ENCODE peak calls at places on chromosomes 12 and 14, in four cellular contexts. One of them, this sample, is unnamed.

GRCh38 chr12:77251799-77252198 is 186.4 kb upstream of the E2F7 start:
- DNase-seq in GM12878: no peak
- DNase-seq in endothelial cell of umbilical vein: no peak
- DNase-seq in K562: no peak
- DNase-seq in this sample: no peak

GRCh38 chr12:122200541-122201175 is 2.9 kb upstream of the B3GNT4 start:
- DNase-seq in GM12878: no peak
- DNase-seq in endothelial cell of umbilical vein: no peak
- DNase-seq in K562: no peak
- DNase-seq in this sample: no peak

GRCh38 chr12:52307836-52308806 is 13.1 kb downstream of the KRT83 start:
- DNase-seq in GM12878: no peak
- DNase-seq in endothelial cell of umbilical vein: peak; percentile 13
- DNase-seq in K562: peak; percentile 26
- DNase-seq in this sample: peak; percentile 11

GRCh38 chr12:14999421-15000047 is 26.7 kb downstream of the PDE6H start:
- DNase-seq in GM12878: no peak
- DNase-seq in endothelial cell of umbilical vein: no peak
- DNase-seq in K562: no peak
- DNase-seq in this sample: no peak

GRCh38 chr12:34033628-34034296 is 11.5 kb downstream of the ALG10 start:
- DNase-seq in GM12878: no peak
- DNase-seq in endothelial cell of umbilical vein: peak; percentile 35
- DNase-seq in K562: peak; percentile 29
- DNase-seq in this sample: peak; percentile 42

GRCh38 chr12:109888179-109889020 is 8.1 kb upstream of the GLTP start:
- DNase-seq in GM12878: peak; percentile 45
- DNase-seq in endothelial cell of umbilical vein: peak; percentile 74
- DNase-seq in K562: no peak
- DNase-seq in this sample: peak; percentile 97

GRCh38 chr12:48788852-48789775 is at the start of gene ADCY6:
- DNase-seq in GM12878: no peak
- DNase-seq in endothelial cell of umbilical vein: peak; percentile 79
- DNase-seq in K562: peak; percentile 56
- DNase-seq in this sample: peak; percentile 70

GRCh38 chr14:64790478-64790877 is 86.3 kb downstream of the PLEKHG3 start:
- DNase-seq in GM12878: no peak
- DNase-seq in endothelial cell of umbilical vein: no peak
- DNase-seq in K562: no peak
- DNase-seq in this sample: no peak

GRCh38 chr14:24911324-24912095 is 138.4 kb downstream of the STXBP6 start:
- DNase-seq in GM12878: peak; percentile 27
- DNase-seq in endothelial cell of umbilical vein: no peak
- DNase-seq in K562: no peak
- DNase-seq in this sample: peak; percentile 82

GRCh38 chr12:122946690-122947271 is 19.5 kb downstream of the ABCB9 start:
- DNase-seq in GM12878: peak; percentile 59
- DNase-seq in endothelial cell of umbilical vein: peak; percentile 96
- DNase-seq in K562: peak; percentile 50
- DNase-seq in this sample: peak; percentile 100

GRCh38 chr12:2402180-2402579 is 349.4 kb downstream of the CACNA1C start:
- DNase-seq in GM12878: no peak
- DNase-seq in endothelial cell of umbilical vein: no peak
- DNase-seq in K562: no peak
- DNase-seq in this sample: no peak

GRCh38 chr14:25237845-25238244 is 187.9 kb upstream of the STXBP6 start:
- DNase-seq in GM12878: no peak
- DNase-seq in endothelial cell of umbilical vein: peak; percentile 2
- DNase-seq in K562: no peak
- DNase-seq in this sample: peak; percentile 2

GRCh38 chr14:59131926-59132763 is 56.3 kb upstream of the DAAM1 start:
- DNase-seq in GM12878: no peak
- DNase-seq in endothelial cell of umbilical vein: no peak
- DNase-seq in K562: no peak
- DNase-seq in this sample: no peak

GRCh38 chr12:115640929-115641328 is 636.6 kb downstream of the MED13L start:
- DNase-seq in GM12878: no peak
- DNase-seq in endothelial cell of umbilical vein: no peak
- DNase-seq in K562: no peak
- DNase-seq in this sample: peak; percentile 17

GRCh38 chr14:94462219-94462551 is 9.6 kb upstream of the SERPINA11 start:
- DNase-seq in GM12878: no peak
- DNase-seq in endothelial cell of umbilical vein: no peak
- DNase-seq in K562: no peak
- DNase-seq in this sample: no peak

GRCh38 chr12:55724226-55724939 is 4.2 kb downstream of the RDH5 start:
- DNase-seq in GM12878: no peak
- DNase-seq in endothelial cell of umbilical vein: peak; percentile 62
- DNase-seq in K562: peak; percentile 55
- DNase-seq in this sample: peak; percentile 69

GRCh38 chr12:80178846-80179245 is 79.5 kb downstream of the OTOGL start:
- DNase-seq in GM12878: peak; percentile 30
- DNase-seq in endothelial cell of umbilical vein: no peak
- DNase-seq in K562: no peak
- DNase-seq in this sample: no peak

GRCh38 chr12:127060310-127060847 is 1206.6 kb upstream of the TMEM132C start:
- DNase-seq in GM12878: no peak
- DNase-seq in endothelial cell of umbilical vein: no peak
- DNase-seq in K562: peak; percentile 79
- DNase-seq in this sample: no peak

GRCh38 chr12:122393822-122394221 is 28.6 kb downstream of the CLIP1 start:
- DNase-seq in GM12878: no peak
- DNase-seq in endothelial cell of umbilical vein: no peak
- DNase-seq in K562: no peak
- DNase-seq in this sample: no peak

GRCh38 chr12:4679711-4680110 is 30.8 kb downstream of the NDUFA9 start:
- DNase-seq in GM12878: no peak
- DNase-seq in endothelial cell of umbilical vein: no peak
- DNase-seq in K562: no peak
- DNase-seq in this sample: no peak

GRCh38 chr12:75705749-75706719 is 194.6 kb upstream of the KRR1 start:
- DNase-seq in GM12878: no peak
- DNase-seq in endothelial cell of umbilical vein: peak; percentile 98
- DNase-seq in K562: peak; percentile 35
- DNase-seq in this sample: peak; percentile 100

GRCh38 chr12:65685514-65685913 is 138.8 kb upstream of the HMGA2 start:
- DNase-seq in GM12878: no peak
- DNase-seq in endothelial cell of umbilical vein: peak; percentile 63
- DNase-seq in K562: peak; percentile 20
- DNase-seq in this sample: peak; percentile 43

GRCh38 chr12:62472472-62472871 is 5.8 kb downstream of the MON2 start:
- DNase-seq in GM12878: no peak
- DNase-seq in endothelial cell of umbilical vein: no peak
- DNase-seq in K562: peak; percentile 13
- DNase-seq in this sample: no peak

GRCh38 chr12:68237068-68237467 is 11.5 kb upstream of the IL26 start:
- DNase-seq in GM12878: no peak
- DNase-seq in endothelial cell of umbilical vein: no peak
- DNase-seq in K562: no peak
- DNase-seq in this sample: no peak

GRCh38 chr14:23299558-23299957 is 3.1 kb downstream of the PPP1R3E start:
- DNase-seq in GM12878: no peak
- DNase-seq in endothelial cell of umbilical vein: peak; percentile 46
- DNase-seq in K562: no peak
- DNase-seq in this sample: peak; percentile 70

GRCh38 chr14:22837750-22838538 is 1.6 kb downstream of the MMP14 start:
- DNase-seq in GM12878: no peak
- DNase-seq in endothelial cell of umbilical vein: no peak
- DNase-seq in K562: no peak
- DNase-seq in this sample: peak; percentile 33

GRCh38 chr12:119055977-119056376 is 74.6 kb downstream of the SRRM4 start:
- DNase-seq in GM12878: no peak
- DNase-seq in endothelial cell of umbilical vein: no peak
- DNase-seq in K562: no peak
- DNase-seq in this sample: no peak

GRCh38 chr14:105275267-105275946 is 25.4 kb downstream of the BRF1 start:
- DNase-seq in GM12878: no peak
- DNase-seq in endothelial cell of umbilical vein: no peak
- DNase-seq in K562: no peak
- DNase-seq in this sample: peak; percentile 68

GRCh38 chr12:48446372-48446771 is 26.0 kb upstream of the ANP32D start:
- DNase-seq in GM12878: no peak
- DNase-seq in endothelial cell of umbilical vein: peak; percentile 49
- DNase-seq in K562: no peak
- DNase-seq in this sample: no peak

GRCh38 chr12:31715283-31715825 is 13.5 kb downstream of the AMN1 start:
- DNase-seq in GM12878: peak; percentile 77
- DNase-seq in endothelial cell of umbilical vein: peak; percentile 89
- DNase-seq in K562: peak; percentile 62
- DNase-seq in this sample: peak; percentile 33

GRCh38 chr14:32710351-32711102 is 228.2 kb upstream of the NPAS3 start:
- DNase-seq in GM12878: no peak
- DNase-seq in endothelial cell of umbilical vein: no peak
- DNase-seq in K562: no peak
- DNase-seq in this sample: peak; percentile 49

GRCh38 chr14:58426819-58427288 is 477 bp downstream of the TIMM9 start:
- DNase-seq in GM12878: no peak
- DNase-seq in endothelial cell of umbilical vein: peak; percentile 72
- DNase-seq in K562: peak; percentile 45
- DNase-seq in this sample: peak; percentile 65

GRCh38 chr12:115879354-115879753 is 398.1 kb downstream of the MED13L start:
- DNase-seq in GM12878: no peak
- DNase-seq in endothelial cell of umbilical vein: no peak
- DNase-seq in K562: no peak
- DNase-seq in this sample: no peak

GRCh38 chr14:85479306-85479705 is 50.6 kb upstream of the FLRT2 start:
- DNase-seq in GM12878: no peak
- DNase-seq in endothelial cell of umbilical vein: no peak
- DNase-seq in K562: no peak
- DNase-seq in this sample: no peak

GRCh38 chr12:123840765-123841425 is 78.8 kb downstream of the DNAH10 start:
- DNase-seq in GM12878: no peak
- DNase-seq in endothelial cell of umbilical vein: no peak
- DNase-seq in K562: no peak
- DNase-seq in this sample: no peak

GRCh38 chr12:132447731-132448452 is 42.1 kb upstream of the FBRSL1 start:
- DNase-seq in GM12878: no peak
- DNase-seq in endothelial cell of umbilical vein: no peak
- DNase-seq in K562: no peak
- DNase-seq in this sample: no peak

DNA sequence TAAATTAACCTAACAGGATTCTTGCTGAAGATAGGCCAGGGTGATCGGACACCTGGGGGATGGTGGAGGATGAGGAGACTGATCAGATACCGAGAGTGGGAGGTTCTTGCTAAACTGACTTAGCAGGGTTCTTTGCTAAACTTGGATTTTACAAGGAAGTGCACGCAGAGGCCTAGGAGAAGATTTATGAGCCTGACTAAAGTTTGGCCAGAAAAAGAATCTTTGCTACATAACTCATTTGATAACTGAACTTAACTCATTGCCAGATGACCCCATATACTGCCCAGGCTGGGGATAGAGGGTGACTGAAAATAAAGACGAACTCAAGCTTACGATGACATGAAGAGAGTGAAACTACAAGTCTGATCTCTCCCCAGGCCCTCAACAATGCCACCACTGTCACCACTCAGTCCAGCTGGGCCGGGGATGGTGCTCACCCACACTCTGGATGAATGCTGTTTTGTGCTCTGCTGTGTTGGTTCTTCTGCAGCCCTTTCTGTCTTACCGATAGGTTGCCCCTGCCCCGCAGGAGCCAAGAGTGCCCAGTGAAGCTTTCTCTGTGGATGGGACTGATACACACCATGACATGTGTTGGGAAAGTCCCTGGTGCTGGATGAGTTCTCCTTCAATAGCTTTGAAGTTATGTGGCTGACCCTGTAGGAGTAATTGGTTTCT is 29.0 kb downstream of the PPFIBP1 start:
- DNase-seq in GM12878: no peak
- DNase-seq in endothelial cell of umbilical vein: no peak
- DNase-seq in K562: no peak
- DNase-seq in this sample: peak; percentile 65
- TF ChIP-seq FOS in GM12878: no peak
- TF ChIP-seq FOS in endothelial cell of umbilical vein: no peak
- TF ChIP-seq FOS in K562: no peak
- TF ChIP-seq FOS in this sample: no peak

DNA sequence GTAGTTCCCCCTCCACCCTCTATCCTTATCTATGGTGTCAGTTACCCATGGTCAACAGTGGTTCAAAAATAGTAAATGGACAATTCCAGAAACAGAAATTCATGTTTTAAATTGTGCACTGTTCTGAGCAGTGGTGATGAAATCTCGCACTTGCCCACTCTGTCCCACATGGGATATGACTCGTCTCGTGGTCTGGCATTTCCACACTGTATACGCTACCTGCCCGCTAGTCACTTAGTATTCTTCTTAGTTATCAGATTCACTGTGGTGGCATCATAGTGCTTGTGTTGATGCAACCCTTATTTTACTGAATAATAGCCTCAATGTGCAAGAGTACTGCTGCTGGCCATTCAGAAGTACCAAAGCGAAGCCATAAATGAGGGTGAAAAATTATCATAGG is 507.0 kb downstream of the SNAPC1 start:
- DNase-seq in GM12878: no peak
- DNase-seq in endothelial cell of umbilical vein: no peak
- DNase-seq in K562: no peak
- DNase-seq in this sample: peak; percentile 25
- TF ChIP-seq FOS in GM12878: no peak
- TF ChIP-seq FOS in endothelial cell of umbilical vein: no peak
- TF ChIP-seq FOS in K562: no peak
- TF ChIP-seq FOS in this sample: no peak

GRCh38 chr12:44507471-44507870 is 368.6 kb downstream of the NELL2 start:
- DNase-seq in GM12878: no peak
- DNase-seq in endothelial cell of umbilical vein: no peak
- DNase-seq in K562: no peak
- DNase-seq in this sample: no peak
- TF ChIP-seq FOS in GM12878: no peak
- TF ChIP-seq FOS in endothelial cell of umbilical vein: no peak
- TF ChIP-seq FOS in K562: no peak
- TF ChIP-seq FOS in this sample: no peak

DNA sequence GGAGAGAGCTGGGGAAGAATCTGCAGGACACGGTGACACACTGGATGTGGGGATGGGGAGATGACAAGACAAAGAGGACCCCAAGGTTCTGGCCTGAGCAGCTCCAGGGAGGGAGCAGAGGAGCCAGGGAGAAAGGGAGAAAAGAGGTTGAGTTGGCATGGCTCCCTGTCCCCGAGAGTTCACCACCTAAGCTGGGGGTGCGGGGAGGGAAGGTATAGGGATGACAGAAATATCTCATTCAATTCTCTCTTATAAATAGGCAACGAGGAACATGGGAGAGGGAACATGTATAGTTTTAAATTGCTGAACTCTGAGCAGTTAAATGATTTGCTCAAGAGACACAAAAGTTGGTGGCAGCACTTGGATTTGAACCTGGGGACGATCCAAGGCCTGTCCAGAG is 85.1 kb downstream of the CMKLR1 start:
- DNase-seq in GM12878: no peak
- DNase-seq in endothelial cell of umbilical vein: no peak
- DNase-seq in K562: no peak
- DNase-seq in this sample: no peak
- TF ChIP-seq FOS in GM12878: no peak
- TF ChIP-seq FOS in endothelial cell of umbilical vein: no peak
- TF ChIP-seq FOS in K562: no peak
- TF ChIP-seq FOS in this sample: no peak

GRCh38 chr14:63673882-63674497 is 32.3 kb upstream of the WDR89 start:
- DNase-seq in GM12878: no peak
- DNase-seq in endothelial cell of umbilical vein: no peak
- DNase-seq in K562: no peak
- DNase-seq in this sample: no peak
- TF ChIP-seq FOS in GM12878: no peak
- TF ChIP-seq FOS in endothelial cell of umbilical vein: no peak
- TF ChIP-seq FOS in K562: no peak
- TF ChIP-seq FOS in this sample: no peak